ENCODE peak calls at places on chromosomes 7 and 10, in six cellular contexts. M is transverse colon, X is coronary artery, B is AG09309, C is hepatocyte, A is ascending aorta. Z is an unnamed sample.

GRCh38 chr7:105708681-105709080 is 127.4 kb upstream of the EFCAB10 start:
- DNase-seq in M (no peak), A (no peak), C (no peak), X (no peak), B (no peak), Z (no peak)

GRCh38 chr7:107077699-107078516 is 33.4 kb downstream of the PRKAR2B start:
- DNase-seq in A (no peak), X (no peak), C (no peak), B (no peak), M (no peak), Z (no peak)

GRCh38 chr7:80243425-80243824 is 108.8 kb downstream of the GNAI1 start:
- DNase-seq in X (no peak), C (no peak), M (no peak), A (no peak), B (no peak), Z (peak; percentile 32)

GRCh38 chr7:102064361-102065025 is 222.2 kb upstream of the SH2B2 start:
- DNase-seq in A (no peak), B (no peak), C (peak; percentile 53), X (no peak), M (peak; percentile 18), Z (peak; percentile 46)

GRCh38 chr7:1703475-1704325 is 33.6 kb downstream of the ELFN1 start:
- DNase-seq in B (no peak), X (peak; percentile 59), C (no peak), A (peak; percentile 3), M (no peak), Z (no peak)

GRCh38 chr10:7572435-7572834 is 94.3 kb downstream of the ITIH5 start:
- DNase-seq in X (no peak), M (no peak), A (no peak), C (peak; percentile 40), B (no peak), Z (no peak)

GRCh38 chr7:136617176-136617575 is 251.3 kb upstream of the CHRM2 start:
- DNase-seq in B (no peak), X (no peak), C (no peak), M (no peak), A (no peak), Z (no peak)

GRCh38 chr7:47586925-47587324 is 5.0 kb upstream of the TNS3 start:
- DNase-seq in C (peak; percentile 3), M (no peak), X (no peak), A (no peak), B (no peak), Z (no peak)

GRCh38 chr10:133481657-133482056 is 27.9 kb downstream of the SCART1 start:
- DNase-seq in M (no peak), B (no peak), X (no peak), A (no peak), C (no peak), Z (no peak)

GRCh38 chr10:122744257-122744656 is 44.6 kb upstream of the C10orf120 start:
- DNase-seq in M (no peak), C (no peak), X (no peak), A (no peak), B (no peak), Z (no peak)

GRCh38 chr10:133219782-133220181 is 10.2 kb upstream of the UTF1 start:
- DNase-seq in B (no peak), X (no peak), C (no peak), M (no peak), A (no peak), Z (no peak)

GRCh38 chr10:132110091-132110490 is 44.3 kb downstream of the JAKMIP3 start:
- DNase-seq in B (no peak), A (no peak), M (no peak), C (no peak), X (peak; percentile 68), Z (no peak)

GRCh38 chr7:98283887-98284222 is 2.4 kb downstream of the BRI3 start:
- DNase-seq in A (no peak), B (no peak), X (no peak), M (no peak), C (no peak), Z (no peak)

GRCh38 chr7:24725554-24726260 is 31.6 kb downstream of the GSDME start:
- DNase-seq in M (no peak), C (no peak), X (peak; percentile 67), A (no peak), B (no peak), Z (no peak)

GRCh38 chr7:36514289-36515243 is 124.9 kb downstream of the ANLN start:
- DNase-seq in X (no peak), A (no peak), C (no peak), B (no peak), M (no peak), Z (no peak)

GRCh38 chr7:45088821-45089313 is at the start of gene NACAD:
- DNase-seq in B (no peak), A (no peak), C (peak; percentile 65), X (no peak), M (peak; percentile 45), Z (no peak)

GRCh38 chr10:101611506-101611905 is 23.4 kb downstream of the DPCD start:
- DNase-seq in X (peak; percentile 50), C (no peak), M (no peak), A (no peak), B (no peak), Z (peak; percentile 19)

GRCh38 chr7:149307775-149308501 is 45.9 kb downstream of the ZNF783 start:
- DNase-seq in C (no peak), B (no peak), A (no peak), X (no peak), M (no peak), Z (no peak)

GRCh38 chr7:69123003-69123402 is 475.3 kb upstream of the AUTS2 start:
- DNase-seq in X (no peak), M (no peak), C (no peak), A (no peak), B (no peak), Z (no peak)

GRCh38 chr7:158831738-158832091 is 2.4 kb upstream of the ESYT2 start:
- DNase-seq in X (no peak), M (no peak), C (no peak), B (no peak), A (no peak), Z (no peak)

GRCh38 chr10:43076311-43076875 is 476 bp upstream of the RET start:
- DNase-seq in C (no peak), X (no peak), M (no peak), A (no peak), B (no peak), Z (no peak)

GRCh38 chr10:44369851-44370250 is 15.0 kb downstream of the CXCL12 start:
- DNase-seq in X (no peak), C (no peak), A (no peak), B (no peak), M (no peak), Z (no peak)

GRCh38 chr7:94040254-94040653 is 36.1 kb upstream of the BET1 start:
- DNase-seq in A (no peak), M (no peak), C (peak; percentile 11), X (no peak), B (no peak), Z (no peak)

GRCh38 chr7:1944619-1945210 is 274.6 kb downstream of the ELFN1 start:
- DNase-seq in M (no peak), B (no peak), A (no peak), X (no peak), C (no peak), Z (no peak)

GRCh38 chr7:106178593-106179134 is 66.6 kb upstream of the SYPL1 start:
- DNase-seq in M (no peak), B (no peak), C (peak; percentile 18), X (no peak), A (no peak), Z (peak; percentile 81)

GRCh38 chr10:103620891-103621777 is 127.6 kb downstream of the NEURL1 start:
- DNase-seq in C (no peak), B (no peak), M (no peak), A (no peak), X (no peak), Z (no peak)

GRCh38 chr10:63628526-63629362 is 107.5 kb downstream of the REEP3 start:
- DNase-seq in M (peak; percentile 68), A (no peak), B (no peak), C (peak; percentile 78), X (peak; percentile 76), Z (peak; percentile 38)

GRCh38 chr7:108630002-108630401 is 60.3 kb downstream of the DNAJB9 start:
- DNase-seq in X (no peak), C (peak; percentile 45), B (no peak), A (no peak), M (no peak), Z (peak; percentile 56)

GRCh38 chr7:151087247-151088018 is 1.2 kb downstream of the AGAP3 start:
- DNase-seq in M (peak; percentile 74), A (no peak), B (no peak), C (peak; percentile 84), X (no peak), Z (peak; percentile 50)

GRCh38 chr10:48296699-48297098 is 9.8 kb upstream of the MAPK8 start:
- DNase-seq in C (no peak), A (no peak), M (no peak), X (no peak), B (no peak), Z (no peak)

GRCh38 chr7:135204271-135204872 is 7.0 kb downstream of the WDR91 start:
- DNase-seq in A (no peak), B (no peak), C (no peak), X (no peak), M (no peak), Z (peak; percentile 84)

DNA sequence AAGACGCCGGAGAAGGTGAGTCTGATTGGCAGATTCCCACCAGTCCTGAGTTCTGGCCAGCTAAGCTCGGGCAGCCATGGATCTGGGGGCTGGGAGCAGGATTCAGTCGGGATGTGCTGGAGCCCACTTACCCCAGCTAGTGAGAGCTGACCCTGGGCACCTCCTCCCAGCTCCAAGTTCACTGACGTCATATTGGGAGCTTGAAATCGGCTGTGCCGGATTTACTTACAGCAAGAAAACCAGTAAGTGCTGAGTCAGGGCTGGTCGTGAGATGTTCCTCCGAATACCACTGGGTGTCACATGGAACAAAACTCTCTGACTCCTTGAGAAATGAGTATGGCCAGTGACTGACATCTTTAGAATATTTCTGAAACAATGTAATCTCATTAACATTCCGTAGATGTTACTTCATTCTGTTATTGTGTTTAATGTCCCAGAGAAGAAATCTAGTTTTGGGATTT is 621.2 kb downstream of the SDK1 start:
- DNase-seq in M (peak; percentile 16), B (peak; percentile 11), A (no peak), X (no peak), C (peak; percentile 89), Z (peak; percentile 93)
- TF ChIP-seq CTCF in M (peak; percentile 35), B (no peak), A (peak; percentile 28), X (no peak), C (peak; percentile 51), Z (peak; percentile 33)

GRCh38 chr10:76779821-76780281 is 857.8 kb downstream of the KCNMA1 start:
- DNase-seq in M (no peak), B (no peak), A (no peak), C (peak; percentile 3), X (no peak), Z (no peak)
- H3K4me3 ChIP-seq in M (no peak overlapping the region), B (no peak overlapping the region), A (no peak overlapping the region), C (no peak overlapping the region), X (no peak overlapping the region), Z (no peak overlapping the region)

DNA sequence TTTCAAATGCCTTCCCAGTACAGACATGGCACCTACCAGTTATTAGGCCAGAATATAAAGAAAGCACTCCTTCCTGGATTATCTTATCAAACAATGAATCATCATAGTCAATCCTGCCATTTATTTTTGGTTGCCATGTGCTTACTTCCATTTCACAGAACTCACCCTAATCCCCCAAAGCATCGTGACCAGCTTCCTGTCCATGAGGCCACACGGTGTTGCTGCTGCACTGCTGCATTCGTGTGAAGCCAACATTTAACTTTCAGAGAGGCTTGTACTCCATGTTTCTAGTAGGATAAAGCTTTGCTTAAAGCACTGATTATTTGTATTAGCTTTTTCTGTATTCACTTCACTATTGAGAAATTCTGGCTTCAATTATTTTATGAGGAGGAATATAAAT is 14.4 kb downstream of the COL28A1 start:
- DNase-seq in M (no peak), A (no peak), X (no peak), C (no peak), B (no peak), Z (no peak)
- TF ChIP-seq CTCF in M (no peak), A (no peak), X (no peak), C (no peak), B (no peak), Z (no peak)

GRCh38 chr7:7102906-7103305 is 79.4 kb upstream of the C1GALT1 start:
- DNase-seq in X (no peak), M (no peak), B (no peak), A (no peak), C (no peak), Z (no peak)
- H3K4me3 ChIP-seq in X (peak overlapping the region; percentile 19), M (no peak overlapping the region), B (no peak overlapping the region), A (peak overlapping the region; percentile 20), C (no peak overlapping the region), Z (no peak overlapping the region)